ENCODE peak calls at places on chromosomes 12 and 14, in five cellular contexts. One of them, this sample, is unnamed.

GRCh38 chr12:88715673-88716072 is 135.4 kb upstream of the KITLG start:
- DNase-seq in activated CD4-positive, alpha-beta T cell treated with anti-CD3 and anti-CD28 coated beads, Interleukin-2, amount 50 U/mL, for 48 hours: no peak
- DNase-seq in cerebellar cortex: no peak
- DNase-seq in dorsolateral prefrontal cortex: no peak
- DNase-seq in cardiac muscle cell: no peak
- DNase-seq in this sample: no peak

GRCh38 chr14:96192975-96193805 is 11.4 kb upstream of the BDKRB2 start:
- DNase-seq in cerebellar cortex: no peak
- DNase-seq in dorsolateral prefrontal cortex: no peak
- DNase-seq in activated CD4-positive, alpha-beta T cell treated with anti-CD3 and anti-CD28 coated beads, Interleukin-2, amount 50 U/mL, for 48 hours: no peak
- DNase-seq in cardiac muscle cell: no peak
- DNase-seq in this sample: no peak

GRCh38 chr12:133081408-133081806 is 684 bp downstream of the ZNF140 start:
- DNase-seq in dorsolateral prefrontal cortex: no peak
- DNase-seq in cerebellar cortex: no peak
- DNase-seq in activated CD4-positive, alpha-beta T cell treated with anti-CD3 and anti-CD28 coated beads, Interleukin-2, amount 50 U/mL, for 48 hours: no peak
- DNase-seq in cardiac muscle cell: no peak
- DNase-seq in this sample: no peak

GRCh38 chr12:104063712-104064030 is 660 bp upstream of the HCFC2 start:
- DNase-seq in dorsolateral prefrontal cortex: no peak
- DNase-seq in activated CD4-positive, alpha-beta T cell treated with anti-CD3 and anti-CD28 coated beads, Interleukin-2, amount 50 U/mL, for 48 hours: no peak
- DNase-seq in cardiac muscle cell: no peak
- DNase-seq in cerebellar cortex: no peak
- DNase-seq in this sample: no peak

GRCh38 chr12:53172352-53172751 is 8.2 kb upstream of the ZNF740 start:
- DNase-seq in cardiac muscle cell: no peak
- DNase-seq in activated CD4-positive, alpha-beta T cell treated with anti-CD3 and anti-CD28 coated beads, Interleukin-2, amount 50 U/mL, for 48 hours: no peak
- DNase-seq in cerebellar cortex: no peak
- DNase-seq in dorsolateral prefrontal cortex: no peak
- DNase-seq in this sample: no peak

GRCh38 chr12:64674367-64674922 is 64.2 kb downstream of the RASSF3 start:
- DNase-seq in dorsolateral prefrontal cortex: no peak
- DNase-seq in cerebellar cortex: no peak
- DNase-seq in activated CD4-positive, alpha-beta T cell treated with anti-CD3 and anti-CD28 coated beads, Interleukin-2, amount 50 U/mL, for 48 hours: no peak
- DNase-seq in cardiac muscle cell: no peak
- DNase-seq in this sample: no peak

GRCh38 chr14:69693145-69693544 is 73.8 kb upstream of the SRSF5 start:
- DNase-seq in cardiac muscle cell: no peak
- DNase-seq in dorsolateral prefrontal cortex: no peak
- DNase-seq in activated CD4-positive, alpha-beta T cell treated with anti-CD3 and anti-CD28 coated beads, Interleukin-2, amount 50 U/mL, for 48 hours: no peak
- DNase-seq in cerebellar cortex: peak
- DNase-seq in this sample: no peak

GRCh38 chr14:89616425-89617141 is 199.6 kb upstream of the FOXN3 start:
- DNase-seq in dorsolateral prefrontal cortex: no peak
- DNase-seq in activated CD4-positive, alpha-beta T cell treated with anti-CD3 and anti-CD28 coated beads, Interleukin-2, amount 50 U/mL, for 48 hours: no peak
- DNase-seq in cerebellar cortex: no peak
- DNase-seq in cardiac muscle cell: no peak
- DNase-seq in this sample: no peak

GRCh38 chr12:67720383-67720856 is 71.9 kb downstream of the DYRK2 start:
- DNase-seq in cerebellar cortex: no peak
- DNase-seq in activated CD4-positive, alpha-beta T cell treated with anti-CD3 and anti-CD28 coated beads, Interleukin-2, amount 50 U/mL, for 48 hours: no peak
- DNase-seq in cardiac muscle cell: no peak
- DNase-seq in dorsolateral prefrontal cortex: no peak
- DNase-seq in this sample: no peak

GRCh38 chr12:45613306-45613705 is 116.2 kb upstream of the ARID2 start:
- DNase-seq in dorsolateral prefrontal cortex: no peak
- DNase-seq in cardiac muscle cell: no peak
- DNase-seq in cerebellar cortex: no peak
- DNase-seq in activated CD4-positive, alpha-beta T cell treated with anti-CD3 and anti-CD28 coated beads, Interleukin-2, amount 50 U/mL, for 48 hours: no peak
- DNase-seq in this sample: no peak

GRCh38 chr12:107645630-107646333 is 39.8 kb upstream of the PWP1 start:
- DNase-seq in cerebellar cortex: peak
- DNase-seq in cardiac muscle cell: peak
- DNase-seq in activated CD4-positive, alpha-beta T cell treated with anti-CD3 and anti-CD28 coated beads, Interleukin-2, amount 50 U/mL, for 48 hours: no peak
- DNase-seq in dorsolateral prefrontal cortex: peak
- DNase-seq in this sample: no peak

GRCh38 chr12:28893365-28893764 is 255.7 kb upstream of the FAR2 start:
- DNase-seq in cerebellar cortex: no peak
- DNase-seq in activated CD4-positive, alpha-beta T cell treated with anti-CD3 and anti-CD28 coated beads, Interleukin-2, amount 50 U/mL, for 48 hours: no peak
- DNase-seq in dorsolateral prefrontal cortex: no peak
- DNase-seq in cardiac muscle cell: no peak
- DNase-seq in this sample: no peak

GRCh38 chr12:42729532-42729895 is 140.0 kb upstream of the PRICKLE1 start:
- DNase-seq in cerebellar cortex: no peak
- DNase-seq in cardiac muscle cell: no peak
- DNase-seq in activated CD4-positive, alpha-beta T cell treated with anti-CD3 and anti-CD28 coated beads, Interleukin-2, amount 50 U/mL, for 48 hours: no peak
- DNase-seq in dorsolateral prefrontal cortex: no peak
- DNase-seq in this sample: no peak

GRCh38 chr12:130201037-130201436 is 38.8 kb downstream of the FZD10 start:
- DNase-seq in cardiac muscle cell: no peak
- DNase-seq in dorsolateral prefrontal cortex: no peak
- DNase-seq in cerebellar cortex: no peak
- DNase-seq in activated CD4-positive, alpha-beta T cell treated with anti-CD3 and anti-CD28 coated beads, Interleukin-2, amount 50 U/mL, for 48 hours: no peak
- DNase-seq in this sample: no peak

GRCh38 chr12:76719171-76719631 is 44.7 kb upstream of the ZDHHC17 start:
- DNase-seq in cardiac muscle cell: no peak
- DNase-seq in activated CD4-positive, alpha-beta T cell treated with anti-CD3 and anti-CD28 coated beads, Interleukin-2, amount 50 U/mL, for 48 hours: no peak
- DNase-seq in dorsolateral prefrontal cortex: no peak
- DNase-seq in cerebellar cortex: no peak
- DNase-seq in this sample: no peak

GRCh38 chr12:40819427-40820108 is 127.3 kb downstream of the CNTN1 start:
- DNase-seq in dorsolateral prefrontal cortex: peak
- DNase-seq in activated CD4-positive, alpha-beta T cell treated with anti-CD3 and anti-CD28 coated beads, Interleukin-2, amount 50 U/mL, for 48 hours: no peak
- DNase-seq in cardiac muscle cell: peak
- DNase-seq in cerebellar cortex: no peak
- DNase-seq in this sample: peak

GRCh38 chr12:120167529-120168095 is 26.9 kb downstream of the GCN1 start:
- DNase-seq in cardiac muscle cell: no peak
- DNase-seq in dorsolateral prefrontal cortex: no peak
- DNase-seq in activated CD4-positive, alpha-beta T cell treated with anti-CD3 and anti-CD28 coated beads, Interleukin-2, amount 50 U/mL, for 48 hours: no peak
- DNase-seq in cerebellar cortex: no peak
- DNase-seq in this sample: no peak

GRCh38 chr14:99884834-99885648 is 91.8 kb downstream of the EML1 start:
- DNase-seq in cerebellar cortex: peak
- DNase-seq in cardiac muscle cell: peak
- DNase-seq in activated CD4-positive, alpha-beta T cell treated with anti-CD3 and anti-CD28 coated beads, Interleukin-2, amount 50 U/mL, for 48 hours: no peak
- DNase-seq in dorsolateral prefrontal cortex: no peak
- DNase-seq in this sample: no peak

GRCh38 chr12:117897379-117898161 is 71.2 kb downstream of the KSR2 start:
- DNase-seq in cardiac muscle cell: no peak
- DNase-seq in dorsolateral prefrontal cortex: no peak
- DNase-seq in activated CD4-positive, alpha-beta T cell treated with anti-CD3 and anti-CD28 coated beads, Interleukin-2, amount 50 U/mL, for 48 hours: no peak
- DNase-seq in cerebellar cortex: no peak
- DNase-seq in this sample: no peak

GRCh38 chr14:70907996-70908917 is 998 bp downstream of the PCNX1 start:
- DNase-seq in cerebellar cortex: peak
- DNase-seq in dorsolateral prefrontal cortex: peak
- DNase-seq in cardiac muscle cell: peak
- DNase-seq in activated CD4-positive, alpha-beta T cell treated with anti-CD3 and anti-CD28 coated beads, Interleukin-2, amount 50 U/mL, for 48 hours: peak
- DNase-seq in this sample: peak

GRCh38 chr12:69129014-69129413 is 110.4 kb upstream of the CPSF6 start:
- DNase-seq in cardiac muscle cell: no peak
- DNase-seq in activated CD4-positive, alpha-beta T cell treated with anti-CD3 and anti-CD28 coated beads, Interleukin-2, amount 50 U/mL, for 48 hours: no peak
- DNase-seq in dorsolateral prefrontal cortex: no peak
- DNase-seq in cerebellar cortex: no peak
- DNase-seq in this sample: no peak

GRCh38 chr14:82595466-82595865 is 1061.8 kb upstream of the SEL1L start:
- DNase-seq in dorsolateral prefrontal cortex: no peak
- DNase-seq in cerebellar cortex: no peak
- DNase-seq in cardiac muscle cell: no peak
- DNase-seq in activated CD4-positive, alpha-beta T cell treated with anti-CD3 and anti-CD28 coated beads, Interleukin-2, amount 50 U/mL, for 48 hours: no peak
- DNase-seq in this sample: no peak

GRCh38 chr14:35050652-35051051 is 4.6 kb downstream of the FAM177A1 start:
- DNase-seq in cerebellar cortex: no peak
- DNase-seq in cardiac muscle cell: no peak
- DNase-seq in activated CD4-positive, alpha-beta T cell treated with anti-CD3 and anti-CD28 coated beads, Interleukin-2, amount 50 U/mL, for 48 hours: no peak
- DNase-seq in dorsolateral prefrontal cortex: no peak
- DNase-seq in this sample: no peak

GRCh38 chr14:31206536-31207286 is 882 bp downstream of the HECTD1 start:
- DNase-seq in activated CD4-positive, alpha-beta T cell treated with anti-CD3 and anti-CD28 coated beads, Interleukin-2, amount 50 U/mL, for 48 hours: peak
- DNase-seq in dorsolateral prefrontal cortex: no peak
- DNase-seq in cardiac muscle cell: peak
- DNase-seq in cerebellar cortex: peak
- DNase-seq in this sample: peak

GRCh38 chr12:130514149-130514551 is 176.5 kb downstream of the PIWIL1 start:
- DNase-seq in cardiac muscle cell: no peak
- DNase-seq in activated CD4-positive, alpha-beta T cell treated with anti-CD3 and anti-CD28 coated beads, Interleukin-2, amount 50 U/mL, for 48 hours: no peak
- DNase-seq in dorsolateral prefrontal cortex: no peak
- DNase-seq in cerebellar cortex: no peak
- DNase-seq in this sample: no peak

GRCh38 chr12:68805592-68806120 is 2.3 kb upstream of the MDM2 start:
- DNase-seq in dorsolateral prefrontal cortex: no peak
- DNase-seq in cerebellar cortex: no peak
- DNase-seq in activated CD4-positive, alpha-beta T cell treated with anti-CD3 and anti-CD28 coated beads, Interleukin-2, amount 50 U/mL, for 48 hours: no peak
- DNase-seq in cardiac muscle cell: no peak
- DNase-seq in this sample: no peak

GRCh38 chr12:108080363-108080762 is 48.7 kb upstream of the WSCD2 start:
- DNase-seq in cardiac muscle cell: no peak
- DNase-seq in cerebellar cortex: no peak
- DNase-seq in activated CD4-positive, alpha-beta T cell treated with anti-CD3 and anti-CD28 coated beads, Interleukin-2, amount 50 U/mL, for 48 hours: no peak
- DNase-seq in dorsolateral prefrontal cortex: no peak
- DNase-seq in this sample: no peak

GRCh38 chr14:92263681-92264080 is 59.3 kb upstream of the SLC24A4 start:
- DNase-seq in cerebellar cortex: no peak
- DNase-seq in dorsolateral prefrontal cortex: no peak
- DNase-seq in activated CD4-positive, alpha-beta T cell treated with anti-CD3 and anti-CD28 coated beads, Interleukin-2, amount 50 U/mL, for 48 hours: no peak
- DNase-seq in cardiac muscle cell: no peak
- DNase-seq in this sample: no peak

GRCh38 chr14:95314609-95315008 is 5.1 kb downstream of the CLMN start:
- DNase-seq in cerebellar cortex: no peak
- DNase-seq in cardiac muscle cell: no peak
- DNase-seq in activated CD4-positive, alpha-beta T cell treated with anti-CD3 and anti-CD28 coated beads, Interleukin-2, amount 50 U/mL, for 48 hours: peak
- DNase-seq in dorsolateral prefrontal cortex: no peak
- DNase-seq in this sample: no peak

GRCh38 chr14:22598099-22598895 is at the start of gene ABHD4:
- DNase-seq in activated CD4-positive, alpha-beta T cell treated with anti-CD3 and anti-CD28 coated beads, Interleukin-2, amount 50 U/mL, for 48 hours: peak
- DNase-seq in cerebellar cortex: peak
- DNase-seq in dorsolateral prefrontal cortex: peak
- DNase-seq in cardiac muscle cell: peak
- DNase-seq in this sample: peak

GRCh38 chr12:27974735-27975221 is 2.2 kb upstream of the PTHLH start:
- DNase-seq in dorsolateral prefrontal cortex: no peak
- DNase-seq in cardiac muscle cell: no peak
- DNase-seq in activated CD4-positive, alpha-beta T cell treated with anti-CD3 and anti-CD28 coated beads, Interleukin-2, amount 50 U/mL, for 48 hours: no peak
- DNase-seq in cerebellar cortex: no peak
- DNase-seq in this sample: no peak

GRCh38 chr12:78101946-78102635 is 271.4 kb downstream of the NAV3 start:
- DNase-seq in cardiac muscle cell: no peak
- DNase-seq in activated CD4-positive, alpha-beta T cell treated with anti-CD3 and anti-CD28 coated beads, Interleukin-2, amount 50 U/mL, for 48 hours: no peak
- DNase-seq in cerebellar cortex: no peak
- DNase-seq in dorsolateral prefrontal cortex: no peak
- DNase-seq in this sample: no peak

This sample was measured in mucosa of gallbladder.